ENCODE peak calls at places on chromosome 19, in four cellular contexts. R is GM12878, F is K562, D is HepG2. U is an unnamed sample.

GRCh38 chr19:49664171-49665070 is 1.2 kb downstream of the IRF3 start:
- DNase-seq in F (peak; percentile 84), D (peak; percentile 80), R (no peak), U (peak; percentile 95)

GRCh38 chr19:17726136-17726741 is 7.0 kb downstream of the MAP1S start:
- DNase-seq in R (no peak), D (no peak), F (peak; percentile 8), U (no peak)

GRCh38 chr19:40461669-40462221 is 3.8 kb downstream of the BLVRB start:
- DNase-seq in R (peak; percentile 61), F (no peak), D (peak; percentile 59), U (no peak)

GRCh38 chr19:13965377-13965896 is 13.1 kb downstream of the DCAF15 start:
- DNase-seq in F (no peak), D (no peak), R (no peak), U (no peak)

GRCh38 chr19:44662686-44663085 is 8.6 kb upstream of the CEACAM19 start:
- DNase-seq in F (no peak), R (no peak), D (no peak), U (no peak)

GRCh38 chr19:52453324-52454094 is at the start of gene ZNF578:
- DNase-seq in D (no peak), R (no peak), F (peak; percentile 64), U (peak; percentile 74)

GRCh38 chr19:33524024-33524664 is 2.6 kb upstream of the PEPD start:
- DNase-seq in R (no peak), D (no peak), F (no peak), U (no peak)

GRCh38 chr19:31408460-31409124 is 59.4 kb upstream of the TSHZ3 start:
- DNase-seq in F (no peak), R (no peak), D (no peak), U (no peak)

GRCh38 chr19:38727868-38728660 is 16.2 kb downstream of the CAPN12 start:
- DNase-seq in R (no peak), F (peak; percentile 74), D (no peak), U (no peak)

GRCh38 chr19:39499082-39499642 is 415 bp downstream of the DLL3 start:
- DNase-seq in D (no peak), F (no peak), R (no peak), U (peak; percentile 66)

GRCh38 chr19:6589711-6590457 is 1.1 kb downstream of the CD70 start:
- DNase-seq in F (no peak), R (no peak), D (no peak), U (no peak)

GRCh38 chr19:53621885-53622710 is 9.7 kb upstream of the DPRX start:
- DNase-seq in F (no peak), R (no peak), D (peak; percentile 56), U (no peak)

GRCh38 chr19:54408627-54409026 is 6.6 kb upstream of the TTYH1 start:
- DNase-seq in F (no peak), R (no peak), D (no peak), U (no peak)

GRCh38 chr19:18023596-18024212 is 15.7 kb downstream of the ARRDC2 start:
- DNase-seq in F (peak; percentile 51), D (no peak), R (no peak), U (no peak)

GRCh38 chr19:12913871-12914690 is 5.0 kb downstream of the SYCE2 start:
- DNase-seq in F (peak; percentile 11), R (no peak), D (peak; percentile 49), U (no peak)

GRCh38 chr19:55265173-55265572 is 6.4 kb upstream of the PPP6R1 start:
- DNase-seq in R (no peak), D (no peak), F (no peak), U (no peak)

GRCh38 chr19:38388310-38389100 is at the start of gene SPRED3:
- DNase-seq in F (peak; percentile 50), D (no peak), R (no peak), U (peak; percentile 73)

GRCh38 chr19:49475191-49475932 is 1.3 kb downstream of the FLT3LG start:
- DNase-seq in D (no peak), R (no peak), F (no peak), U (no peak)

GRCh38 chr19:7197169-7197759 is 97.0 kb downstream of the INSR start:
- DNase-seq in F (peak; percentile 87), R (peak; percentile 68), D (peak; percentile 87), U (peak; percentile 87)

GRCh38 chr19:5247957-5248705 is 92.5 kb downstream of the PTPRS start:
- DNase-seq in R (no peak), F (no peak), D (no peak), U (no peak)

GRCh38 chr19:3867971-3868769 is 668 bp downstream of the ZFR2 start:
- DNase-seq in F (no peak), R (no peak), D (no peak), U (peak; percentile 41)
- TF ChIP-seq ATF2 in F (no peak), R (no peak), D (no peak), U (no peak)

DNA sequence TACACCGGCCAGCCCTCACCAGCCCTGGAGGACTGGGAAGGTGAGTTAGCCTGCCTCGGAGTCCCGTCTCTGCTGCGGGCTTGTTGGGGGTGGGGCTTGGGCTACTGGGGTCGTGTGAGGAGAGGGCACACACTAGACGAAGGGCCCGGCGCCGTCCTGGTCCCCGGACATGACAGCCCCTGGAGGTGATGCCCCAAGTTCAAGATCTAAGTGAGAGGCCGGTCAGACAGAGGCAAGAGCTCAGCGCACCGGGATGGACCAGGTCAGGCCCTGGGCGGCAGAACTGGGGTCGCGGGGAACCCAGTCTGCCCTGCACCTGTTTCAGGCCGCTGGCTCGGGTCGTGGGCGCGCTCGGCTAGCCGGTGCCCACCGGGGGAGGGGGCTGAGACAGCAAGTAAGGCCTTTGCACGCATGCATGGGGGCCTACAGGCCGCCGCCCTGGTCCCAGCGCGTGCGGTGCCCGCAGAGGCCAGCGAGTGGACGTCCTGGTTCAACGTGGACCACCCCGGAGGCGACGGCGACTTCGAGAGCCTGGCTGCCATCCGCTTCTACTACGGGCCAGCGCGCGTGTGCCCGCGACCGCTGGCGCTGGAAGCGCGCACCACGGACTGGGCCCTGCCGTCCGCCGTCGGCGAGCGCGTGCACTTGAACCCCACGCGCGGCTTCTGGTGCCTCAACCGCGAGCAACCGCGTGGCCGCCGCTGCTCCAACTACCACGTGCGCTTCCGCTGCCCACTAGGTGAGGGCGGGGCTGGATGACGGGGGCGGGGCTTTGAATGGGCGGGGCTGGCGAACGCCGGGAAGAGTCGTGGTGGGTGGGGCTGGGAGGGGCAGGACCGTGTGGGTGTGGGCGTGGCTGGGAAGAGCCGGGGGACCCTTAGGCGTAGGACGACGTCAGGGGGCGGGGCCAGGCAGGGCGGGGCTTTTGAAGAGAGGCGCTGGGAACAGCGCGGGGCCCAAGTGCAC is 2.0 kb downstream of the CILP2 start:
- DNase-seq in R (no peak), D (no peak), F (peak; percentile 97), U (peak; percentile 98)
- TF ChIP-seq ETV6 in R (no peak), D (no peak), F (no peak), U (peak; percentile 24)

GRCh38 chr19:1324249-1324791 is 38.6 kb downstream of the EFNA2 start:
- DNase-seq in D (no peak), R (no peak), F (no peak), U (no peak)

GRCh38 chr19:1324792-1325567 is 39.3 kb downstream of the EFNA2 start:
- DNase-seq in F (peak; percentile 88), D (peak; percentile 82), R (no peak), U (peak; percentile 64)

GRCh38 chr19:1325568-1326294 is 40.1 kb downstream of the EFNA2 start:
- DNase-seq in R (no peak), F (no peak), D (no peak), U (no peak)

GRCh38 chr19:1321539-1321938 is 35.9 kb downstream of the EFNA2 start:
- DNase-seq in D (no peak), R (no peak), F (no peak), U (no peak)

GRCh38 chr19:1322198-1322981 is 36.7 kb downstream of the EFNA2 start:
- DNase-seq in D (no peak), R (no peak), F (no peak), U (no peak)
- TF ChIP-seq ATF2 in D (no peak), R (no peak), F (no peak), U (no peak)

DNA sequence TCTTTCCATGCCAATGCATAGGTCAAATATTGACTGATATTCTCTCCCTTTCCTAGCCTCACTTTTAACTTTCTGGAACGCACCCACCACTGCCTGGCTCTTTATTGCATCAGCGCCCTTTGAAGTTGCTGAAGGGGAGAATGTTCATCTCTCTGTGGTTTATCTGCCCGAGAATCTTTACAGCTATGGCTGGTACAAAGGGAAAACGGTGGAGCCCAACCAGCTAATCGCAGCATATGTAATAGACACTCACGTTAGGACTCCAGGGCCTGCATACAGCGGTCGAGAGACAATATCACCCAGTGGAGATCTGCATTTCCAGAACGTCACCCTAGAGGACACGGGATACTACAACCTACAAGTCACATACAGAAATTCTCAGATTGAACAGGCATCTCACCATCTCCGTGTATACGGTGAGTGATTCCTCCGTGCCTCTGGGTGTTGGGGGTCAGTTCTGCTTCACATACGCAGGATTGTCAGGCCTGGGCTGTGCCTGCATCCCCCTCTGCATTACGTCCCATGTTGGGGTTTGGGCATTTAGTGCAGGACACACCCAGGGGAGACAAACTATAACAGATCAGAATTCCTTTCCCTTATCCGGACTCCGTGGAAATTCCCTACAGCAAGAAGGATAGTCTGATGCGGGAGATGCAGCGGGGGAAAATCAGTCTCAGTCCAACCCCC is 1.3 kb downstream of the CEACAM21 start:
- DNase-seq in D (peak; percentile 27), F (no peak), R (no peak), U (no peak)
- TF ChIP-seq ETV6 in D (no peak), F (no peak), R (no peak), U (no peak)

DNA sequence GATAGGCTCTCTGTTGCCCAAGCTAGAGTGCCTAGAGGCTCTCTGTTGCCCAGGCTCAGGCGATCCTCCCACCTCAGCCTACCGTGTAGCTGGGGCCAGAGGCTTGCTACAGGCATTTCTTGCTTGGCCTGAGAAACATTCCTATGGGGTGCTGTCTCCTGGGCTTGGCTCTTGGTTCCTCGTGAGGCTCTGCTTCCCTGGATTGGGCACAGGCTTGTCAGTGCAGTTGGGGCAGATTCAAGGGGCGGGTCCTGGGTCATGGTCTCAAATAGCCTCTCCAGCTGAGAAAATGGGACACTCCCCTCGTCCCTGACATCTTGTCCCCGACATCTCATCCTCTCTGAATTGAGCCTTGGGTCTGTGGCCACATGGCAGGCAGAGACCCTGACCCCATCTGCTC is 4.9 kb downstream of the TSSK6 start:
- DNase-seq in R (no peak), F (no peak), D (no peak), U (no peak)
- TF ChIP-seq ATF2 in R (no peak), F (no peak), D (no peak), U (no peak)